ENCODE peak calls at places on chromosome 2, in eight cellular contexts. M, T, Q, J, N, P, I and G are unnamed samples.

GRCh38 chr2:43576983-43577892 is 18.6 kb downstream of the THADA start:
- DNase-seq in M (no peak), T (no peak), Q (peak; percentile 65), J (no peak), N (no peak), P (peak; percentile 19), I (no peak), G (no peak)

GRCh38 chr2:159712929-159713575 is 746 bp downstream of the MARCHF7 start:
- DNase-seq in M (no peak), T (no peak), Q (peak; percentile 61), J (no peak), N (no peak), P (no peak), I (no peak), G (no peak)

GRCh38 chr2:128312411-128312810 is 6.3 kb downstream of the HS6ST1 start:
- DNase-seq in M (no peak), T (peak; percentile 0), Q (no peak), J (no peak), N (no peak), P (no peak), I (no peak), G (peak; percentile 32)

GRCh38 chr2:72915907-72916742 is 1.2 kb upstream of the EMX1 start:
- DNase-seq in M (no peak), T (peak; percentile 70), Q (peak; percentile 42), J (no peak), N (peak; percentile 64), P (no peak), I (no peak), G (no peak)

GRCh38 chr2:54666741-54667639 is 56.5 kb upstream of the EML6 start:
- DNase-seq in M (no peak), T (no peak), Q (no peak), J (no peak), N (no peak), P (no peak), I (peak; percentile 79), G (no peak)

GRCh38 chr2:148670773-148671172 is 26.2 kb downstream of the EPC2 start:
- DNase-seq in M (no peak), T (no peak), Q (no peak), J (no peak), N (no peak), P (no peak), I (no peak), G (no peak)

GRCh38 chr2:179749210-179749609 is 112.2 kb downstream of the ZNF385B start:
- DNase-seq in M (no peak), T (no peak), Q (no peak), J (no peak), N (no peak), P (no peak), I (no peak), G (no peak)

GRCh38 chr2:230759481-230760191 is 47.0 kb downstream of the CAB39 start:
- DNase-seq in M (no peak), T (no peak), Q (no peak), J (no peak), N (no peak), P (no peak), I (no peak), G (no peak)

GRCh38 chr2:84768840-84769239 is 112.0 kb downstream of the TRABD2A start:
- DNase-seq in M (no peak), T (no peak), Q (no peak), J (no peak), N (no peak), P (no peak), I (no peak), G (no peak)

GRCh38 chr2:232979871-232980461 is 33.1 kb downstream of the NGEF start:
- DNase-seq in M (no peak), T (no peak), Q (no peak), J (peak; percentile 84), N (no peak), P (no peak), I (no peak), G (no peak)

GRCh38 chr2:239192975-239193374 is 207.8 kb downstream of the HDAC4 start:
- DNase-seq in M (no peak), T (no peak), Q (no peak), J (no peak), N (no peak), P (no peak), I (no peak), G (no peak)

GRCh38 chr2:156456616-156457015 is 20.4 kb downstream of the GPD2 start:
- DNase-seq in M (no peak), T (no peak), Q (no peak), J (no peak), N (peak; percentile 35), P (no peak), I (no peak), G (no peak)

GRCh38 chr2:238151205-238151604 is 7.6 kb upstream of the ERFE start:
- DNase-seq in M (no peak), T (no peak), Q (no peak), J (no peak), N (no peak), P (no peak), I (no peak), G (peak; percentile 68)

GRCh38 chr2:45001629-45002385 is 7.4 kb downstream of the SIX2 start:
- DNase-seq in M (no peak), T (no peak), Q (no peak), J (no peak), N (no peak), P (no peak), I (no peak), G (no peak)